ENCODE peak calls at places on chromosomes 1 and 21, in nine cellular contexts. U is HCT116, N is fibroblast of mammary gland, V is ovary, O is hepatocyte, F is epithelial cell of esophagus, Z is WTC11, P is kidney epithelial cell, W is AG04450. H is an unnamed sample.

GRCh38 chr1:107804134-107804533 is 160.8 kb downstream of the VAV3 start:
- DNase-seq in W (no peak), P (no peak), F (no peak), N (no peak), V (no peak), Z (no peak), O (no peak), U (no peak), H (no peak)

GRCh38 chr1:116373451-116374339 is 651 bp downstream of the ATP1A1 start:
- DNase-seq in U (no peak), O (peak; percentile 68), W (no peak), N (peak; percentile 48), P (no peak), V (peak; percentile 70), F (peak; percentile 67), Z (peak; percentile 62), H (peak; percentile 58)

GRCh38 chr21:44853601-44854390 is 19.7 kb downstream of the PTTG1IP start:
- DNase-seq in Z (no peak), N (no peak), P (no peak), W (no peak), F (no peak), V (no peak), O (no peak), U (no peak), H (no peak)

GRCh38 chr1:903305-903704 is 20.4 kb upstream of the SAMD11 start:
- DNase-seq in P (no peak), F (no peak), N (no peak), O (no peak), Z (no peak), U (no peak), V (no peak), W (no peak), H (no peak)

GRCh38 chr1:78474092-78474491 is 16.7 kb upstream of the PTGFR start:
- DNase-seq in U (no peak), F (no peak), N (no peak), O (no peak), P (no peak), Z (no peak), V (no peak), W (no peak), H (no peak)

GRCh38 chr1:184258525-184258924 is 128.3 kb upstream of the C1orf21 start:
- DNase-seq in W (no peak), F (no peak), P (no peak), N (no peak), Z (no peak), U (no peak), O (no peak), V (no peak), H (no peak)

GRCh38 chr21:40041446-40041845 is 174.2 kb downstream of the PCP4 start:
- DNase-seq in U (no peak), Z (no peak), N (no peak), O (no peak), V (no peak), W (no peak), F (no peak), P (no peak), H (no peak)

GRCh38 chr1:167136191-167136614 is 42.3 kb downstream of the STYXL2 start:
- DNase-seq in P (peak; percentile 94), F (peak; percentile 51), N (peak; percentile 83), W (no peak), O (peak; percentile 36), Z (no peak), U (no peak), V (no peak), H (peak; percentile 90)

GRCh38 chr1:51019811-51020210 is 49.8 kb downstream of the CDKN2C start:
- DNase-seq in N (peak; percentile 81), P (no peak), V (no peak), Z (no peak), U (no peak), O (no peak), F (no peak), W (no peak), H (no peak)

GRCh38 chr1:156282143-156282478 is 514 bp downstream of the SMG5 start:
- DNase-seq in O (peak; percentile 78), U (peak; percentile 48), W (no peak), P (no peak), N (no peak), Z (no peak), V (no peak), F (peak; percentile 51), H (peak; percentile 8)

GRCh38 chr1:44676484-44677200 is 2.1 kb downstream of the ARMH1 start:
- DNase-seq in U (no peak), P (no peak), F (peak; percentile 46), Z (no peak), O (no peak), N (peak; percentile 79), V (no peak), W (peak; percentile 20), H (peak; percentile 32)

GRCh38 chr1:42689912-42690311 is 7.7 kb downstream of the YBX1 start:
- DNase-seq in W (no peak), U (no peak), N (no peak), P (no peak), O (no peak), Z (no peak), V (no peak), F (peak; percentile 64), H (no peak)

GRCh38 chr1:96865731-96866684 is 144.4 kb downstream of the PTBP2 start:
- DNase-seq in O (peak; percentile 54), N (peak; percentile 100), U (no peak), P (peak; percentile 2), F (peak; percentile 87), W (peak; percentile 99), Z (no peak), V (no peak), H (peak; percentile 94)

GRCh38 chr1:221087919-221088318 is 208.7 kb downstream of the HLX start:
- DNase-seq in P (no peak), Z (no peak), U (no peak), V (no peak), W (no peak), F (no peak), N (peak; percentile 54), O (no peak), H (peak; percentile 5)

GRCh38 chr1:94105957-94106529 is 14.9 kb downstream of the ABCA4 start:
- DNase-seq in Z (no peak), O (no peak), W (no peak), U (no peak), P (no peak), N (peak; percentile 22), F (no peak), V (no peak), H (peak; percentile 71)

GRCh38 chr1:17527036-17527914 is 12.2 kb upstream of the ARHGEF10L start:
- DNase-seq in V (no peak), W (no peak), N (peak; percentile 41), F (no peak), O (peak; percentile 47), P (no peak), Z (no peak), U (no peak), H (peak; percentile 31)

GRCh38 chr1:83497563-83497962 is 501.4 kb downstream of the TTLL7 start:
- DNase-seq in O (no peak), W (no peak), F (peak; percentile 36), Z (no peak), U (no peak), P (no peak), N (peak; percentile 29), V (no peak), H (no peak)
- TF ChIP-seq CTCF in O (peak; percentile 40), W (no peak), F (peak; percentile 61), Z (no peak), U (no peak), P (peak; percentile 23), N (peak; percentile 39), V (no peak), H (peak; percentile 15)

DNA sequence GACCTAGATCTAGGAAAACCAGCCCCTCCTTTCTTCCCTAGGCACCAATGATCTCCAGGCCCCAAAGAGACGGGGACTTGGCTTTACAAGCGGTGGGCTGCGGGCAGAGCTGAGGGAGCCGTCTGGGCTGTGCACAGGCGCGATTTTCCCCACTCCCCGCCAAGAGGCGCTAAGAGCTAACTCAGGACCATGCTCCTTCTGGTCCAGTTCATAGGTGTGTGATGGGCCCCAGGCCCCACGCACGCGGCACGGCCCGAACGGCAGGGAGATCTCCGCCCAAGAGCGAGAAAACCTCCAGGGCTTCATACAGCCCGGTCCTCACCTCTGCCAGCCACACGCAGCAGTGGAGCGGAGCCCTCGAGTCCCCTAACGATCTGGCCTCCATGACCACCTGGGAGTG is 7.5 kb upstream of the GPR153 start:
- DNase-seq in W (no peak), O (no peak), F (no peak), V (no peak), N (no peak), Z (peak; percentile 67), P (no peak), U (no peak), H (no peak)
- TF ChIP-seq CTCF in W (no peak), O (no peak), F (no peak), V (no peak), N (no peak), Z (no peak), P (peak; percentile 31), U (no peak), H (no peak)

GRCh38 chr21:33205476-33205875 is 24.3 kb upstream of the IFNAR2 start:
- DNase-seq in V (no peak), P (no peak), W (no peak), U (no peak), O (no peak), N (no peak), Z (no peak), F (no peak), H (no peak)
- TF ChIP-seq CTCF in V (no peak), P (no peak), W (no peak), U (no peak), O (no peak), N (no peak), Z (no peak), F (no peak), H (no peak)

GRCh38 chr1:160087118-160087662 is 5.9 kb downstream of the KCNJ9 start:
- DNase-seq in N (no peak), O (no peak), V (no peak), F (no peak), U (no peak), Z (no peak), P (no peak), W (no peak), H (no peak)

GRCh38 chr1:160086162-160086892 is 5.0 kb downstream of the KCNJ9 start:
- DNase-seq in N (no peak), W (no peak), F (no peak), O (no peak), U (no peak), V (no peak), P (no peak), Z (no peak), H (no peak)

GRCh38 chr1:160084771-160085321 is 3.5 kb downstream of the KCNJ9 start:
- DNase-seq in F (no peak), N (no peak), V (no peak), O (no peak), U (no peak), Z (no peak), P (no peak), W (no peak), H (no peak)

GRCh38 chr1:160083968-160084770 is 2.8 kb downstream of the KCNJ9 start:
- DNase-seq in O (peak; percentile 87), Z (peak; percentile 93), F (peak; percentile 88), U (peak; percentile 48), P (no peak), V (peak; percentile 62), W (no peak), N (peak; percentile 17), H (no peak)

DNA sequence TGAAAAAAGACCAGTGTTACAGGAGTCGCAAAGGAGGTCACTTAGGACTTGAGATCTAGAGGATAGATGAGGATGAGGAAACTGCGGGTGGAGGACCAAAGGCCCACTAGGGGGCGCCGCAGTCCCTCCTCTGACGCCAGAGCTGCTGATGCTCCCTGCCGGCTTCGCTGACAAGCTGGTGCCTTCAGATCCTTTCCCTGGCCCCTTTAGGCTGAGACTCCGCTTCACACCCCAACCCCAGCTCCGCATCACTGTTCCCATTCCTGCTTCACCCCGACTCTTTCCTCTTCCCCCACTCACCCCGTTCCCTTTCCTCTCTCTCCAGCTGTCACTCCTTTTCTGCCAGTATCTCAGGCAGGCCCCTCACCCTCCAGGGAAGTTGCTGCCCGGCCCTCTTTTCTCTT is 4.3 kb downstream of the KCNJ9 start:
- DNase-seq in O (peak; percentile 91), U (peak; percentile 44), W (peak; percentile 32), N (peak; percentile 64), V (peak; percentile 67), P (no peak), Z (peak; percentile 94), F (peak; percentile 79), H (peak; percentile 70)
- TF ChIP-seq CTCF in O (peak; percentile 74), U (peak; percentile 74), W (peak; percentile 87), N (peak; percentile 91), V (peak; percentile 45), P (peak; percentile 95), Z (peak; percentile 92), F (peak; percentile 83), H (peak; percentile 95)

H was measured in astrocyte of the spinal cord.